ENCODE peak calls at places on chromosomes 6 and 20, in four cellular contexts. X, T, G and I are unnamed samples.
A peak's percentile ranks its signal among the peaks of the same experiment; 100 is the strongest.

GRCh38 chr6:14550410-14550809 is 432.8 kb downstream of the CD83 start:
- DNase-seq in G (no peak), X (no peak), T (no peak), I (no peak)

GRCh38 chr20:48538058-48538825 is 289.6 kb downstream of the PREX1 start:
- DNase-seq in T (no peak), X (no peak), G (peak; percentile 37), I (peak; percentile 55)

GRCh38 chr6:12654526-12654925 is 62.0 kb upstream of the PHACTR1 start:
- DNase-seq in X (no peak), T (no peak), G (no peak), I (no peak)

GRCh38 chr20:49276895-49277785 is 717 bp downstream of the ZNFX1 start:
- DNase-seq in X (no peak), G (no peak), T (peak; percentile 63), I (no peak)

GRCh38 chr6:157089258-157089657 is 234.1 kb downstream of the TMEM242 start:
- DNase-seq in X (no peak), G (peak; percentile 73), T (peak; percentile 67), I (peak; percentile 13)

GRCh38 chr6:3911614-3912336 is 62.6 kb downstream of the FAM50B start:
- DNase-seq in G (peak; percentile 93), T (peak; percentile 53), X (no peak), I (peak; percentile 50)

GRCh38 chr6:49787176-49787575 is at the start of gene PGK2:
- DNase-seq in T (no peak), G (no peak), X (no peak), I (no peak)

GRCh38 chr6:163416380-163416629 is 1.8 kb downstream of the QKI start:
- DNase-seq in T (no peak), X (no peak), G (no peak), I (no peak)

GRCh38 chr20:54284928-54285704 is 77.2 kb downstream of the PFDN4 start:
- DNase-seq in X (no peak), G (no peak), T (no peak), I (no peak)

GRCh38 chr20:50562262-50562701 is 52.1 kb downstream of the PTPN1 start:
- DNase-seq in G (no peak), X (no peak), T (no peak), I (no peak)

DNA sequence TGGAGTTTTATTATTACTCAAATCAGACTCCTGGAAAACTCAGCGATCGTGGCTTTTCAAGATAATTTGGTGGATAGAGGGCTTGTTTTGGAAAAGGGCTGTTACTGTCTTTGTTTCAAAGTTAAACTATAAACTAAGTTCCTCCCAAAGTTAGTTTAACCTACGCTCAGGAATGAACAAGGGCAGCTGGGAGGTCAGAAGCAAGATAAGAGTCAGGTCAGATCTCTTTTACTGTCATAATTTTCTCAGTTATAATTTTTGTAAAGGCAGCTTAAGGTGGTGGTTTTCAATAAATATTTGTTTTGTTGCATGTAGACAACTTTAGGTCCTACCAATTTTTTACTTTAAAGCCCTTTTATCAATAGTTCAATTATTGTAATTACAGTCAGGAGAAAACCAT is 9.2 kb upstream of the GABRR2 start:
- DNase-seq in X (no peak), G (no peak), T (no peak), I (no peak)
- TF ChIP-seq PBX3 in X (no peak), G (no peak), T (no peak), I (no peak)

DNA sequence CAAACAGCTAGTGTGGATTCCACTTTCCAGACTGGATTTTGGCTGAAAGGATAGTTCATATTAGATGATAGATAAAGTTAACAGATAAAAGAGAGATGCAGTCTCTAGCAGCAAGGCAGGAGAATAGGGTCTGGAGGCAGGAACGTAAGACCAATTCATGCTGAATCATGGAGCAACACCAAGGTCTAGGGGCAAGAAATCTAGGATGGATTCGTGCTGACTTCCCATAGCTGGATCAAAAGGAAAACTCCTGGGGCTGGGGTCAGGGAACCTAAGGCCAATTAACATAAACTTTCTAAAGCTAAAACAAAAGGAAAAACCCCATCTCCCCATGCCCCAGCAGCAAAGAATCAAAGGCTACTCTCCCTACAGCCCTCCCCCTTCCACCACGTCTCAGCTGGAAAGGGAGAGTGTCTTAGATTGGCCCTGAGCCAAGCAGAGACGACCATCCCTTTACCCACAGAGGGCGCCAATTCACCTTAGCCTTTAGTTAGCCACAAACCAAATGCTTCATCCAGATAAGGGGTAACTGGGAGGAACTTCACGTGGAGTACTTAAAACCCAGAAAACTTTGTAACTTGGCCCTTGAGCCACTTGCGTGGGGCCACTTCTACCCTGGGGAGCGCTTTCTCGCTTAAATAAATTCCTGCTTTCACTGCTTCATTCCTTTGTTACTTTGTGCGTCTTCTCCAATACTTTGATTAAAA is 7.6 kb downstream of the TREM1 start:
- DNase-seq in T (peak; percentile 64), G (peak; percentile 74), X (no peak), I (peak; percentile 58)
- TF ChIP-seq PBX3 in T (no peak), G (no peak), X (no peak), I (no peak)

DNA sequence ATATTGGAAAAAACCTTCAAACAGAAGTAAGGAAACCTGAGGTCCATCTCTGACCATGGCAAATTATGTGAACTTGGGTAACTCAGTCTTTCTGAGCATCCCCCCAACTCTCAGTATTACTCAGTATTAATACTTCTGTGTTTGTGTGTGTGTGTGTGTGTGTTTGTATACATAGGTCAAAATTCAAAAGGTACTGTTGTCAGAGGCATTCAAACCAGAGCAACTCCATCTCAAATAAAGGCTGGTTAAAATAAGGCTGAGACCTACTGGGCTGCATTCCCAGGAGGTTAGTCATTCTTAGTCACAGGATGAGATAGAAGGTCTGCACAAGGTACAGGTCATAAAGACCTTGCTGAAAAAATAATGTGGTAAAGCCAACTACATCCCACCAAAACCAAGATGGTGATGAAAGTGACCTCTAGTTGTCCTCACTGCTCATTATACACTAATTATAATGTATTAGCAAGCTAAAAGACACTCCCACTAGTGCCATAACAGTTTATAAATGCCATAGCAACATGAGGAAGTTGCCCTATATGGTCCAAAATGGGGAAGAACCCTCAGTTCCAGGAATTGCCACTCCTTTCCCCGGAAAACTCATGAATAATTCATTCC is 33.3 kb upstream of the SLC22A16 start:
- DNase-seq in X (no peak), T (no peak), G (peak; percentile 46), I (no peak)
- TF ChIP-seq PBX3 in X (no peak), T (no peak), G (no peak), I (no peak)

GRCh38 chr6:134147033-134147533 is 94.7 kb upstream of the SLC2A12 start:
- DNase-seq in G (no peak), X (no peak), T (no peak), I (no peak)

GRCh38 chr6:134148566-134148965 is 96.1 kb upstream of the SLC2A12 start:
- DNase-seq in G (no peak), T (no peak), X (no peak), I (no peak)

DNA sequence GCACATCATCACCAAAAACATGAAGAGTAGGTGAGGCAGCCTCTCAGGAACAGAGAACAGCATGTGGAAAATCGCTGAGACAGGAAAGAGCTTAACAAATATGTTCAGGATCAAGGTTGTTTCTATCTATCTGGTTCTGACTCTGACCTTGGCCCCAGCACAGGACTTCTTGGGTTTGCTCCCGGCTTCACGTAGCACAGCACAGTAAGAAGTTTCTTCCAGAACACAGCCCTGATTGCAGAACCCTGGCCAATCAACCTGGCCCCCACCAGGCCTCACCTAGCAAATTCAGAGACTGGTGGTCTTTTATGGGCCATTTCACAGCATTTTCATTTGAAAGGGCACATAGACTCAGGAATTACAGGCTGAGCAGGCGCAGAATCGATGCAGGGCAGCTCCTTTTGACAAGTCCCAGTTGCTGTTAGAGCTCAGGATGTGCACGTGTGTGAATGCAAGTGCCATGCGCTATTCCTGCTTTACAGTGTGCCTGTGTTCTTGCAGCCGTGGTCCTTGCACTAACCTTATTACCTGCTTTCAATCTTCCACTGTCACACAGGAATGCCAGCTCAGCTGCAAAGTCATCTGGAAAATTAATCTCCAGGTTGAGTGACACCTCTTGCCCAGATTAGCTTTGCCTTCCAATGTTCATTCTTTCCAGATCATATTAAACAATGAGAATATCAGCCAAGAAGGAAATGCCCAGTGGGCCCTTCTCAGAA is 100.5 kb upstream of the SLC2A12 start:
- DNase-seq in G (no peak), X (no peak), T (no peak), I (no peak)
- TF ChIP-seq PBX3 in G (no peak), X (no peak), T (no peak), I (no peak)

GRCh38 chr6:129832299-129832698 is 28.8 kb downstream of the TMEM244 start:
- DNase-seq in T (no peak), X (no peak), G (no peak), I (no peak)

DNA sequence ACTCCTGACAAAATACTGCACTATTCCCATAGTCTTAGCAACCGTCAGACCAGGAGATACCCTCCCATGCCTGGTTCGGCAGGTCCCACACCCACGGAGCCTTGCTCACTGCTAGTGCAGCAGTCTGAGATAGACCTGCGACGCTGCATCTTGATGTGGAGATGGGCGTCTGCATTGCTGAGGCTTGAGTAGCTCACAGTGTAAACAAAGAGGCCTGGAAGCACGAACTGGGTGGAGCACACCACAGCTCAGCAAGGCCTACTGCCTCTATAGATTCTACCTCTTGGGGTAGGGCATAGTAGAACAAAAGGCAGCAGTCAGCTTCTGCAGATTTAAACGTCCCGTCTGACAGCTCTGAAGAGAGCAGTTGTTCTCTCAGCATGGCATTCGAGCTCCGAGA is 25.4 kb downstream of the TMEM244 start:
- DNase-seq in X (no peak), G (no peak), T (no peak), I (no peak)
- TF ChIP-seq PBX3 in X (no peak), G (no peak), T (no peak), I (no peak)

GRCh38 chr20:45294003-45294368 is 12.7 kb upstream of the RBPJL start:
- DNase-seq in X (no peak), T (no peak), G (no peak), I (no peak)

GRCh38 chr20:45292343-45292742 is 14.3 kb upstream of the RBPJL start:
- DNase-seq in T (no peak), X (no peak), G (no peak), I (no peak)

GRCh38 chr20:45291526-45291925 is 15.1 kb upstream of the RBPJL start:
- DNase-seq in X (no peak), T (no peak), G (no peak), I (no peak)

GRCh38 chr20:45294659-45295058 is 12.0 kb upstream of the RBPJL start:
- DNase-seq in G (no peak), X (no peak), T (no peak), I (no peak)

GRCh38 chr20:45293041-45294002 is 13.3 kb upstream of the RBPJL start:
- DNase-seq in X (no peak), T (peak; percentile 92), G (peak; percentile 50), I (peak; percentile 82)
- TF ChIP-seq PBX3 in X (no peak), T (no peak), G (no peak), I (no peak)